ENCODE peak calls at places on chromosome 1, in five cellular contexts. W, C, B, Z and G are unnamed samples.

GRCh38 chr1:110523011-110523410 is 4.0 kb upstream of the KCNA10 start:
- DNase-seq in W (no peak), C (no peak), B (no peak), Z (no peak), G (peak)

GRCh38 chr1:18927654-18928272 is 25.4 kb upstream of the ALDH4A1 start:
- DNase-seq in W (peak), C (no peak), B (no peak), Z (no peak), G (no peak)

GRCh38 chr1:27234054-27234882 is at the start of gene WDTC1:
- DNase-seq in W (peak), C (peak), B (peak), Z (peak), G (peak)

GRCh38 chr1:78005755-78006154 is 1.0 kb downstream of the DNAJB4 start:
- DNase-seq in W (peak), C (no peak), B (no peak), Z (peak), G (peak)

GRCh38 chr1:230002164-230002803 is 64.8 kb upstream of the GALNT2 start:
- DNase-seq in W (no peak), C (no peak), B (no peak), Z (no peak), G (no peak)

GRCh38 chr1:56910441-56910985 is 55.3 kb downstream of the C8B start:
- DNase-seq in W (no peak), C (no peak), B (no peak), Z (no peak), G (peak)

GRCh38 chr1:191895049-191895448 is 263.2 kb upstream of the RGS18 start:
- DNase-seq in W (no peak), C (no peak), B (no peak), Z (no peak), G (no peak)

GRCh38 chr1:38045431-38046332 is 911 bp downstream of the POU3F1 start:
- DNase-seq in W (no peak), C (no peak), B (peak), Z (peak), G (no peak)

GRCh38 chr1:243742814-243743213 is 107.2 kb downstream of the AKT3 start:
- DNase-seq in W (peak), C (no peak), B (no peak), Z (peak), G (no peak)

GRCh38 chr1:3174487-3175247 is 105.7 kb downstream of the PRDM16 start:
- DNase-seq in W (no peak), C (no peak), B (no peak), Z (no peak), G (peak)

GRCh38 chr1:109482796-109483638 is 688 bp upstream of the ATXN7L2 start:
- DNase-seq in W (peak), C (no peak), B (peak), Z (no peak), G (no peak)

GRCh38 chr1:45926302-45926701 is 122.9 kb downstream of the MAST2 start:
- DNase-seq in W (no peak), C (no peak), B (no peak), Z (no peak), G (no peak)

GRCh38 chr1:53409233-53409632 is 50.0 kb upstream of the DMRTB1 start:
- DNase-seq in W (no peak), C (no peak), B (no peak), Z (no peak), G (no peak)

GRCh38 chr1:91872560-91873081 is 13.3 kb downstream of the TGFBR3 start:
- DNase-seq in W (no peak), C (no peak), B (no peak), Z (peak), G (no peak)

GRCh38 chr1:51686450-51686849 is 69.6 kb downstream of the OSBPL9 start:
- DNase-seq in W (peak), C (no peak), B (no peak), Z (no peak), G (no peak)

GRCh38 chr1:92118826-92119225 is 38.7 kb downstream of the BTBD8 start:
- DNase-seq in W (peak), C (no peak), B (no peak), Z (peak), G (no peak)

GRCh38 chr1:167627865-167628641 is 2.0 kb upstream of the RCSD1 start:
- DNase-seq in W (no peak), C (no peak), B (no peak), Z (no peak), G (no peak)

GRCh38 chr1:50735443-50735842 is 224.6 kb downstream of the FAF1 start:
- DNase-seq in W (peak), C (no peak), B (no peak), Z (peak), G (no peak)

GRCh38 chr1:35769188-35769758 is 505 bp downstream of the CLSPN start:
- DNase-seq in W (peak), C (peak), B (peak), Z (peak), G (peak)

GRCh38 chr1:51331206-51332100 is 1.1 kb upstream of the TTC39A start:
- DNase-seq in W (peak), C (no peak), B (no peak), Z (peak), G (peak)

GRCh38 chr1:11990303-11991032 is 10.2 kb downstream of the MFN2 start:
- DNase-seq in W (peak), C (no peak), B (no peak), Z (no peak), G (peak)

DNA sequence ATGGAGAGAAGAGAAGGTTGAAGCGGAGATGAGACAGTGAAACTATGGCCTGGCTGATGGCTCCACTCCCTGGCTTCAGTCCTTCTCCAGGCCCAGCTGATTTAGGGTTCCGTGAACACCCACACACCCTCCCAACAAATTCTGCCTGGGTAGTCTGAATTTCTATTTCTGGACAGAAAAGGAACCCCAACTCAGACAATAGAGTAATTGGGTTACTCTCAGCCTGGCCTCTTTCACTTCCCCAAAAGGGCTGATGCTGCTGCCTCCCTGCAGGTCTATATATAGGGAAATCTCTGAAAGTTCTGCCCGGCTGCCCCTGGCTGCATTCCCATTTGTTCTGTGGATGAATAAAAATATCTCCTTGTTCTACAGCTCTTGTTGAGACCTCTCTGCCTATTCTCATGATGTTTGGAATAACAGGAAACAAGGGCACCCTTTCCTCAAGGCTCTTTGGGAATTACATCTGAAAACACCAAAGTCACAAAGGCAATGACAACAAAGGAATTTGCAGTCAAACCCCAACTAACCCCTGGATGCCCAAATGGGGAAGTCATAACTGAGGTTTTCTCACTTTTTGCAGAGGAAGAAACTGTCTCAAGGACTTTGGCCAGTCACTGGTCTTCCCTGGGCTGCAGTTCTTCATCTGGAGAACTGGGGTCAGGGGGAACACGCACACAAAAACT is 11.4 kb upstream of the ZSCAN20 start:
- DNase-seq in W (no peak), C (no peak), B (peak), Z (no peak), G (no peak)
- H3K4me3 ChIP-seq in W (no peak), C (no peak), B (no peak), Z (no peak), G (no peak)

GRCh38 chr1:43933386-43934278 is at the start of gene ARTN:
- DNase-seq in W (no peak), C (peak), B (peak), Z (peak), G (peak)

GRCh38 chr1:43930168-43930948 is 3.2 kb upstream of the ARTN start:
- DNase-seq in W (no peak), C (no peak), B (peak), Z (no peak), G (no peak)

GRCh38 chr1:43932786-43933385 is 715 bp upstream of the ARTN start:
- DNase-seq in W (peak), C (no peak), B (no peak), Z (peak), G (peak)

GRCh38 chr1:43930949-43931275 is 2.7 kb upstream of the ARTN start:
- DNase-seq in W (no peak), C (no peak), B (no peak), Z (no peak), G (no peak)

GRCh38 chr1:43931711-43932660 is 1.6 kb upstream of the ARTN start:
- DNase-seq in W (no peak), C (no peak), B (no peak), Z (no peak), G (no peak)
- H3K18ac ChIP-seq in W (no peak), C (no peak), B (no peak), Z (no peak), G (no peak)

GRCh38 chr1:93450331-93450730 is 2.4 kb downstream of the FNBP1L start:
- DNase-seq in W (no peak), C (no peak), B (no peak), Z (no peak), G (no peak)

GRCh38 chr1:93448292-93448982 is 519 bp downstream of the FNBP1L start:
- DNase-seq in W (no peak), C (peak), B (peak), Z (peak), G (peak)

GRCh38 chr1:93446837-93447451 is 974 bp upstream of the FNBP1L start:
- DNase-seq in W (no peak), C (no peak), B (no peak), Z (no peak), G (peak)

GRCh38 chr1:93447481-93448291 is at the start of gene FNBP1L:
- DNase-seq in W (peak), C (peak), B (peak), Z (peak), G (peak)

DNA sequence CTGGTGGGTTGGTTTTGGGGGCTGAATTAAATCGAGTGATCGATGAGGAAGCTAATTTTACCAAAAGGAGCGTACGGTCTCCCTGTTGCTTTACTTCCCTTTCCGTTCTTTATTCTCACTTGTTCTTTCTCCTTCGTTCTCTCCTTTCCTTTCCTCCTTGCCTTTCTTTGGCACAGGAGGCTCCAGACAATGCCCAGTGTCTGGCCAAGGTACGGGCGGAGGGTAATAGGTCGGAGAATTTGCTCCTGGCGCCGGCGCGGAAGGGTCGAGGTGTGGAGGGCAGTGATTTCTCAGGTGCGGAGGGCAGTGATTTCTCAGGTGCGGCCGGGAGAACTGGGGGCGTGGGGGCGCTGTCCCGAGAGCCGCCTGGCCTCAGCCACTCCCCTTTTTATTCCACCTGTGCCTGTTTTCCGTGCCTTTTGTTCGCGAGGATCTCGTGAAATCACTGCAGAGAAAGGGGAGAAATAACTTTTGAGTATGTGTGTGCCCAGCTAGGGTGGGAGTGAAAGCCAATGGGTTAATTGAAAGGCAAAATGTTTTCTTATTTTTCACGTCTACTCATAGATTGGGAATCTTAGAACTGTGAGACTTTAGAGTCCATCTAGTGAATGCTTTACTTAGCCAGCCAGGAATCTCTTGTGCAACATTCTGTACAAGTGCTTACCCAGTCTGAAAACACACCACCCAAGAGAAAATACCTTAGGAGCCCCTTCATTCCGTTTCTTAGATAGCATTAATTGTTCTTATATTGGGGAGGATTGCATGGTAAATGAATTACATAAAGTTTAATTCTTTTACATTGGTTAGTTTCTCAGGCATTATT is 1.3 kb downstream of the FNBP1L start:
- DNase-seq in W (peak), C (peak), B (peak), Z (peak), G (peak)
- H4K91ac ChIP-seq in W (no peak), C (no peak), B (peak), Z (no peak), G (peak)

GRCh38 chr1:41414716-41415306 is 53.6 kb downstream of the FOXO6 start:
- DNase-seq in W (no peak), C (no peak), B (no peak), Z (no peak), G (no peak)
- H3K4me3 ChIP-seq in W (no peak), C (no peak), B (no peak), Z (no peak), G (no peak)

GRCh38 chr1:64093941-64094340 is 109.5 kb upstream of the UBE2U start:
- DNase-seq in W (peak), C (no peak), B (no peak), Z (no peak), G (no peak)
- H3K18ac ChIP-seq in W (no peak), C (no peak), B (no peak), Z (no peak), G (no peak)

DNA sequence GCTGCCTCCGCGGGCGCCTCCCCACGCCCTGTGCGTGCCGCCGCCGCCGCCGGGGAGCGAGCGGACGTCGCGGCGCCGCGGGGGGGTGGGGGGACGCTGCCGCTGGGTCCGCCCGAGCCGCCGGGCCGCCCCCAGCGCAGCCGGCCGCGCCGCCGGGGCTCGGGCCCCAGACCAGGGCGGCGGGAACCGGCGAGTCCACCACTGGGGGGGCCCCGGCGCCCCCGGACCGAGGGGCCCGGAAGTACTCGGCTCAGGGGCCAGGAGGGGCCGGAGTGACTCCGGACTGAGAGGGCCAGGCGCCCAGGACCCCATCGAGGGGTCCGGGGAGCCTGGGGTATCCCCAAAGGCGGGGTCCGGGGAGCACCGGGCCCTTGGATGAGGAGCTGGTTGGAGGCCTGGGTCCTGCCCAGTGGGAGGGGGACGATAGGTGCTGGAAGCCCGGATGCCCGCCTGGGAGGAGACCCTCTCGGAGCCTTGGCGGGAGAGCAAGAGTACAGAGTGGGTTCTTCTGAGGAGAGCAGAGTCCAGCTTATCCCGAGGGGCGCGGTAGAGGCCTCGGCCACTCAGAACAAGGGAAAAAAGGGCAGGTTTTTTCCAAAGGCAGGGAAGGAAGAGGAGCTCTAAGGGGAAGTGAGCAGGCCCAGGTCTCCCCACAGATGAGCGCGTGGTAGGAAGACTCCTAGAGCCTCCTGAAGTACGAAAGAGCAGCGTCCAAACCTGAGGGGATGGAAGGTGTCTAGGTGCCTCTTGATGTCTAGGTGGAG is 554 bp downstream of the GMEB1 start:
- DNase-seq in W (peak), C (peak), B (peak), Z (peak), G (peak)
- H4K91ac ChIP-seq in W (peak), C (no peak), B (peak), Z (no peak), G (peak)

GRCh38 chr1:207885129-207886032 is 25.5 kb downstream of the CD34 start:
- DNase-seq in W (peak), C (peak), B (peak), Z (peak), G (peak)
- H3K4me3 ChIP-seq in W (no peak), C (no peak), B (no peak), Z (no peak), G (no peak)

DNA sequence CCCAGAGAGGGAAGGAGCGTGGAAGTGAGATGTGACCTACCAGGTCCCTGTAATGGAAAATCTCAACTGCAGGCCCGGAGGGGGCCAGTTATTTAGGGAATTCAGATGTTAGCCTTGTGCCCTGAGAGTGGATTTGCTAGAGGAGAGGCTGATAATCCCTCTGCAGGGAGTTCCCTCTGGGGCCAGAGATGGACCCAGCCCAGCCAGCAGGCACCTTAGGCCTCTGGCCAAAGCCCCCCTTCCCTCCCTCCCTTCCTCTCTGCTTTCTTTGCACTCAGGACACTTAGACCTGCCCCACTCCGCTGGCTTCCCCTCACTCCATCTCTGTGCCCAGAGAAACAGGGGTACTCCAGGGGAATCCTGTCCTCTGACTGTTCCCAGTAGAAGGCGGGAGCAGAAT is 1.5 kb upstream of the ATP1A2 start:
- DNase-seq in W (no peak), C (no peak), B (no peak), Z (no peak), G (no peak)
- H3K18ac ChIP-seq in W (no peak), C (no peak), B (peak), Z (no peak), G (no peak)

DNA sequence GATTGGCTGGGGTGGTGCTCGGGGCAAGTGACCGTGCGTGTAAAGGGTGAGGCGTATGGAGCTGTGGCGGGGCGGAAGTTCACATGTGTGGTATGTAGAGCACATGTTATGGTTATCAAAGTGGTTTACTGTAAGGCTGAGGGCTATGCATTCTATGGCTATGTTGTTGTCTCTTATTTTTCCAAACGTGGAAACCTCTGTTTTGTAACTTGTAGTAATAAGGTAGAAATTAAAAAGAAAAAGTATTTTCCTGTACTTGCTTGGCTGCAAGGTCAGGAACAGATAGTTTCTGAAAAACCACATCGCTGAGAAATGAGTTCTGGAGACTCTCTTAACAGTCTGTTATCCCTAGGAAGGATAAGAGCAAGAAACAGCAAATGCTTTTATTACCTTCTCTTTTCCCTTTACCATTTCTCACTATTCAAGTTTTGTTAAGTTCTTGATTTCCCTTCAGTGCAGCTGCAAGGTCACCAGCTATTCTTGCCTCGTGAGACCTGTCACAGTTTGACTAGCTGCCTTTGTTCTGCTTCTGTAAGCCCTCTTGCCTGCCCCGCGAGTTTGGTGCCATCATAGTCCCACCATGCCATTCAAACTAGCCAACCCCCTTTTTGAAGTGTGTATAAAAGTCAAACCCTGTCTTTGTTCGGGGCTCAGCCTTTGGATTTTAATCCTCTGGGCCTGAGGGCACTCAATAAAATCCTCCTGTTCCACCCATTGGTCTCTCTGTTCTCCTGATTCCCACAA is 9.5 kb downstream of the RNU1-2 start:
- DNase-seq in W (peak), C (peak), B (peak), Z (peak), G (peak)
- H4K91ac ChIP-seq in W (peak), C (peak), B (peak), Z (peak), G (peak)

GRCh38 chr1:182114627-182115023 is 53.1 kb upstream of the ZNF648 start:
- DNase-seq in W (no peak), C (no peak), B (peak), Z (no peak), G (no peak)
- H3K4me3 ChIP-seq in W (no peak), C (no peak), B (no peak), Z (no peak), G (no peak)